ENCODE peak calls at places on chromosomes 4 and X, in five cellular contexts. One of them, this sample, is unnamed.

GRCh38 chr4:55125763-55126541 is 557 bp upstream of the KDR start:
- DNase-seq in A549: no peak
- DNase-seq in mammary epithelial cell: peak
- DNase-seq in H9: peak
- DNase-seq in fibroblast of lung: peak
- DNase-seq in this sample: peak

GRCh38 chr4:83961575-83961974 is 425.7 kb downstream of the GPAT3 start:
- DNase-seq in A549: peak
- DNase-seq in mammary epithelial cell: no peak
- DNase-seq in H9: no peak
- DNase-seq in fibroblast of lung: no peak
- DNase-seq in this sample: no peak

GRCh38 chrX:106874075-106874474 is 29.1 kb downstream of the RIPPLY1 start:
- DNase-seq in A549: peak
- DNase-seq in mammary epithelial cell: no peak
- DNase-seq in H9: no peak
- DNase-seq in fibroblast of lung: peak
- DNase-seq in this sample: peak

GRCh38 chr4:144583658-144584057 is 62.3 kb upstream of the HHIP start:
- DNase-seq in A549: peak
- DNase-seq in mammary epithelial cell: peak
- DNase-seq in H9: no peak
- DNase-seq in fibroblast of lung: peak
- DNase-seq in this sample: no peak

GRCh38 chrX:15938072-15938471 is 83.5 kb upstream of the AP1S2 start:
- DNase-seq in A549: no peak
- DNase-seq in mammary epithelial cell: no peak
- DNase-seq in H9: no peak
- DNase-seq in fibroblast of lung: no peak
- DNase-seq in this sample: no peak

GRCh38 chr4:184793735-184794355 is 31.9 kb downstream of the ACSL1 start:
- DNase-seq in A549: no peak
- DNase-seq in mammary epithelial cell: no peak
- DNase-seq in H9: no peak
- DNase-seq in fibroblast of lung: no peak
- DNase-seq in this sample: no peak

GRCh38 chr4:100504086-100504874 is 13.5 kb downstream of the EMCN start:
- DNase-seq in A549: no peak
- DNase-seq in mammary epithelial cell: no peak
- DNase-seq in H9: peak
- DNase-seq in fibroblast of lung: no peak
- DNase-seq in this sample: no peak

GRCh38 chr4:145735777-145736176 is 55.8 kb downstream of the C4orf51 start:
- DNase-seq in A549: no peak
- DNase-seq in mammary epithelial cell: no peak
- DNase-seq in H9: no peak
- DNase-seq in fibroblast of lung: no peak
- DNase-seq in this sample: no peak

GRCh38 chrX:150525061-150525919 is 43.1 kb upstream of the MTM1 start:
- DNase-seq in A549: no peak
- DNase-seq in mammary epithelial cell: no peak
- DNase-seq in H9: no peak
- DNase-seq in fibroblast of lung: no peak
- DNase-seq in this sample: no peak

GRCh38 chr4:38173935-38174334 is 213.7 kb downstream of the PTTG2 start:
- DNase-seq in A549: no peak
- DNase-seq in mammary epithelial cell: peak
- DNase-seq in H9: no peak
- DNase-seq in fibroblast of lung: no peak
- DNase-seq in this sample: no peak

GRCh38 chr4:39685990-39686389 is 11.9 kb upstream of the UBE2K start:
- DNase-seq in A549: no peak
- DNase-seq in mammary epithelial cell: no peak
- DNase-seq in H9: no peak
- DNase-seq in fibroblast of lung: no peak
- DNase-seq in this sample: no peak

GRCh38 chrX:10167573-10167972 is 10.8 kb downstream of the CLCN4 start:
- DNase-seq in A549: no peak
- DNase-seq in mammary epithelial cell: no peak
- DNase-seq in H9: no peak
- DNase-seq in fibroblast of lung: no peak
- DNase-seq in this sample: no peak

GRCh38 chr4:158018090-158018808 is 154.6 kb downstream of the GASK1B start:
- DNase-seq in A549: no peak
- DNase-seq in mammary epithelial cell: no peak
- DNase-seq in H9: no peak
- DNase-seq in fibroblast of lung: no peak
- DNase-seq in this sample: no peak

GRCh38 chr4:139559692-139560091 is 3.7 kb upstream of the SETD7 start:
- DNase-seq in A549: no peak
- DNase-seq in mammary epithelial cell: no peak
- DNase-seq in H9: peak
- DNase-seq in fibroblast of lung: no peak
- DNase-seq in this sample: no peak

GRCh38 chr4:75869100-75869499 is 33.2 kb downstream of the PPEF2 start:
- DNase-seq in A549: no peak
- DNase-seq in mammary epithelial cell: no peak
- DNase-seq in H9: no peak
- DNase-seq in fibroblast of lung: no peak
- DNase-seq in this sample: no peak

GRCh38 chr4:85913925-85914694 is 439.2 kb downstream of the ARHGAP24 start:
- DNase-seq in A549: no peak
- DNase-seq in mammary epithelial cell: no peak
- DNase-seq in H9: no peak
- DNase-seq in fibroblast of lung: no peak
- DNase-seq in this sample: no peak

GRCh38 chrX:103063191-103063845 is 653 bp downstream of the BEX1 start:
- DNase-seq in A549: no peak
- DNase-seq in mammary epithelial cell: peak
- DNase-seq in H9: peak
- DNase-seq in fibroblast of lung: peak
- DNase-seq in this sample: peak

GRCh38 chr4:3710451-3711182 is 55.6 kb upstream of the ADRA2C start:
- DNase-seq in A549: no peak
- DNase-seq in mammary epithelial cell: no peak
- DNase-seq in H9: no peak
- DNase-seq in fibroblast of lung: no peak
- DNase-seq in this sample: peak

GRCh38 chr4:127143460-127144190 is 489.1 kb upstream of the INTU start:
- DNase-seq in A549: no peak
- DNase-seq in mammary epithelial cell: no peak
- DNase-seq in H9: no peak
- DNase-seq in fibroblast of lung: peak
- DNase-seq in this sample: no peak

GRCh38 chr4:112550728-112551127 is 34.7 kb upstream of the NEUROG2 start:
- DNase-seq in A549: no peak
- DNase-seq in mammary epithelial cell: peak
- DNase-seq in H9: no peak
- DNase-seq in fibroblast of lung: peak
- DNase-seq in this sample: no peak

GRCh38 chrX:22325091-22325490 is 52.4 kb downstream of the CBLL2 start:
- DNase-seq in A549: no peak
- DNase-seq in mammary epithelial cell: no peak
- DNase-seq in H9: no peak
- DNase-seq in fibroblast of lung: peak
- DNase-seq in this sample: no peak

GRCh38 chr4:184892999-184893398 is 67.2 kb upstream of the ACSL1 start:
- DNase-seq in A549: no peak
- DNase-seq in mammary epithelial cell: no peak
- DNase-seq in H9: no peak
- DNase-seq in fibroblast of lung: no peak
- DNase-seq in this sample: no peak

GRCh38 chrX:111447298-111447697 is 35.3 kb upstream of the DCX start:
- DNase-seq in A549: peak
- DNase-seq in mammary epithelial cell: no peak
- DNase-seq in H9: peak
- DNase-seq in fibroblast of lung: no peak
- DNase-seq in this sample: peak

GRCh38 chr4:177308842-177309524 is 691 bp upstream of the NEIL3 start:
- DNase-seq in A549: no peak
- DNase-seq in mammary epithelial cell: no peak
- DNase-seq in H9: no peak
- DNase-seq in fibroblast of lung: no peak
- DNase-seq in this sample: no peak

GRCh38 chrX:12548746-12549145 is 242.5 kb upstream of the PRPS2 start:
- DNase-seq in A549: peak
- DNase-seq in mammary epithelial cell: peak
- DNase-seq in H9: peak
- DNase-seq in fibroblast of lung: peak
- DNase-seq in this sample: peak

GRCh38 chr4:113524096-113524495 is 237.4 kb downstream of the CAMK2D start:
- DNase-seq in A549: no peak
- DNase-seq in mammary epithelial cell: no peak
- DNase-seq in H9: no peak
- DNase-seq in fibroblast of lung: no peak
- DNase-seq in this sample: no peak

GRCh38 chr4:62670509-62670908 is 1470.4 kb downstream of the ADGRL3 start:
- DNase-seq in A549: no peak
- DNase-seq in mammary epithelial cell: no peak
- DNase-seq in H9: no peak
- DNase-seq in fibroblast of lung: peak
- DNase-seq in this sample: no peak

GRCh38 chr4:38155589-38156294 is 195.5 kb downstream of the PTTG2 start:
- DNase-seq in A549: no peak
- DNase-seq in mammary epithelial cell: no peak
- DNase-seq in H9: no peak
- DNase-seq in fibroblast of lung: peak
- DNase-seq in this sample: no peak

GRCh38 chr4:4541040-4541631 is 712 bp downstream of the STX18 start:
- DNase-seq in A549: peak
- DNase-seq in mammary epithelial cell: peak
- DNase-seq in H9: no peak
- DNase-seq in fibroblast of lung: peak
- DNase-seq in this sample: no peak

GRCh38 chrX:11929476-11929875 is 171.4 kb downstream of the MSL3 start:
- DNase-seq in A549: no peak
- DNase-seq in mammary epithelial cell: peak
- DNase-seq in H9: no peak
- DNase-seq in fibroblast of lung: no peak
- DNase-seq in this sample: no peak

GRCh38 chr4:140777894-140778293 is 21.7 kb upstream of the TBC1D9 start:
- DNase-seq in A549: no peak
- DNase-seq in mammary epithelial cell: no peak
- DNase-seq in H9: no peak
- DNase-seq in fibroblast of lung: no peak
- DNase-seq in this sample: no peak

GRCh38 chr4:73603307-73603710 is 16.9 kb downstream of the RASSF6 start:
- DNase-seq in A549: peak
- DNase-seq in mammary epithelial cell: peak
- DNase-seq in H9: no peak
- DNase-seq in fibroblast of lung: peak
- DNase-seq in this sample: no peak

GRCh38 chrX:44036336-44036735 is 63.1 kb upstream of the NDP start:
- DNase-seq in A549: no peak
- DNase-seq in mammary epithelial cell: peak
- DNase-seq in H9: no peak
- DNase-seq in fibroblast of lung: peak
- DNase-seq in this sample: no peak

GRCh38 chrX:147827070-147827469 is 84.6 kb upstream of the FMR1 start:
- DNase-seq in A549: no peak
- DNase-seq in mammary epithelial cell: no peak
- DNase-seq in H9: no peak
- DNase-seq in fibroblast of lung: no peak
- DNase-seq in this sample: no peak

GRCh38 chrX:147838465-147839131 is 73.1 kb upstream of the FMR1 start:
- DNase-seq in A549: peak
- DNase-seq in mammary epithelial cell: no peak
- DNase-seq in H9: no peak
- DNase-seq in fibroblast of lung: peak
- DNase-seq in this sample: peak

GRCh38 chrX:147828719-147829118 is 83.0 kb upstream of the FMR1 start:
- DNase-seq in A549: no peak
- DNase-seq in mammary epithelial cell: no peak
- DNase-seq in H9: no peak
- DNase-seq in fibroblast of lung: no peak
- DNase-seq in this sample: no peak

GRCh38 chrX:147832707-147833348 is 78.9 kb upstream of the FMR1 start:
- DNase-seq in A549: no peak
- DNase-seq in mammary epithelial cell: no peak
- DNase-seq in H9: no peak
- DNase-seq in fibroblast of lung: no peak
- DNase-seq in this sample: no peak
- H3K4me2 ChIP-seq in A549: no peak
- H3K4me2 ChIP-seq in mammary epithelial cell: no peak
- H3K4me2 ChIP-seq in H9: no peak
- H3K4me2 ChIP-seq in fibroblast of lung: no peak
- H3K4me2 ChIP-seq in this sample: no peak

GRCh38 chrX:125436855-125437254 is 117.2 kb downstream of the TEX13C start:
- DNase-seq in A549: peak
- DNase-seq in mammary epithelial cell: peak
- DNase-seq in H9: no peak
- DNase-seq in fibroblast of lung: no peak
- DNase-seq in this sample: peak
- TF ChIP-seq CTCF in A549: peak
- TF ChIP-seq CTCF in mammary epithelial cell: peak
- TF ChIP-seq CTCF in H9: peak
- TF ChIP-seq CTCF in fibroblast of lung: no peak
- TF ChIP-seq CTCF in this sample: peak

DNA sequence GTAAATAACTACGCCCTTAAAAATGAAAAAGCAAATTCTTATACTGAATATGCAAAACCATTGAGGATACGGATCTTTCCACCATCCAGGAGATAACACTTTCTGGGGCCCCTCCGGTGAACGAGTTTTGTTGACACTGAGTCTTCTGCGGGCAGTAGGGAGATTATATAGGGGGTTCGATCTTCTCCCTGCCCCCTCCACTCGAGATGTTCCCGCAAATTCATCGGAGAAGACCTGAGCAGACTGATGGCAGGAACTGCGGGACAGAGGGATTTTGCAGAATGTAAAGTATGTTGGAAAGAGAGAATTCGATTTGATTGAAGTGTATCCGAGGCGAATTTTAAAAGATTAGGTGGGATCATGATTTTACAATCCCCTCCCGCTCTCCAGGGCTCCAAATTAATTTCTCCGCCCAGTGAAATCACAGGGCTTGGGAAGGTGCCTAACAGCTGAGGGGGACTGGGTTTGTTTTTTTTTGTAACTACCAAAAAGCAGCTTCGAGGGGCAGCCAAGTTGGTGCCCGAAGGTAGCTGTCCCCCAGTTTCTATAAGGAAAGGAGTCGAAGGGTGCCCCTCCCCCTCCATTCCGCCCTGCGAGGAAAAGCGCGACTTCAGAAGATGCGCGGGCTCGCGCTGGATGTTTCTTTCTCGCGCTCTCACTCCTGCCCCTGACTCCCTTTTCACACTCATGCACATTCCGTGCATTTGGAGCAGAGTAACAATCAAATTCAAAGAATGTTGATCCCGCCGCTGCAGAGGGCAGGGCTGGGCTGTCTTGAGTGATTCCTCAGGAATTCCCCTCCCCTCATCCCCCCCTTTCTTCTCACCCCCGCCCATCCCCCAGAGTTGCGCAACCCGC is 1.2 kb downstream of the TMEM255A start:
- DNase-seq in A549: peak
- DNase-seq in mammary epithelial cell: no peak
- DNase-seq in H9: peak
- DNase-seq in fibroblast of lung: no peak
- DNase-seq in this sample: peak
- H3K4me2 ChIP-seq in A549: peak
- H3K4me2 ChIP-seq in mammary epithelial cell: peak
- H3K4me2 ChIP-seq in H9: peak
- H3K4me2 ChIP-seq in fibroblast of lung: peak
- H3K4me2 ChIP-seq in this sample: peak

GRCh38 chr4:2418652-2419571 is at the start of gene CFAP99:
- DNase-seq in A549: peak
- DNase-seq in mammary epithelial cell: peak
- DNase-seq in H9: peak
- DNase-seq in fibroblast of lung: peak
- DNase-seq in this sample: peak
- TF ChIP-seq CTCF in A549: no peak
- TF ChIP-seq CTCF in mammary epithelial cell: peak
- TF ChIP-seq CTCF in H9: peak
- TF ChIP-seq CTCF in fibroblast of lung: no peak
- TF ChIP-seq CTCF in this sample: no peak

This sample was measured in neural progenitor cell.